ENCODE peak calls at places on chromosome 5, in seven cellular contexts. X is left ventricle myocardium inferior, U is IMR-90, R is heart left ventricle, P is cardiac muscle cell, L is AG04450, S is A549. M is an unnamed sample.

GRCh38 chr5:54360089-54360488 is 49.7 kb upstream of the ARL15 start:
- DNase-seq in P (no peak), R (no peak), S (peak; percentile 53), X (no peak), L (no peak), U (peak; percentile 15), M (no peak)

GRCh38 chr5:135073771-135074345 is 39.8 kb upstream of the PITX1 start:
- DNase-seq in P (no peak), U (peak; percentile 39), R (no peak), L (no peak), S (no peak), X (no peak), M (no peak)

GRCh38 chr5:1952456-1953099 is 69.9 kb upstream of the IRX4 start:
- DNase-seq in P (peak; percentile 68), X (no peak), R (no peak), S (no peak), L (no peak), U (no peak), M (no peak)

GRCh38 chr5:140043508-140043872 is 391 bp upstream of the NRG2 start:
- DNase-seq in R (peak; percentile 25), P (peak; percentile 56), S (peak; percentile 70), X (peak; percentile 20), L (no peak), U (no peak), M (no peak)

GRCh38 chr5:68464424-68464823 is 248.9 kb downstream of the PIK3R1 start:
- DNase-seq in X (no peak), R (no peak), P (no peak), U (peak; percentile 36), S (no peak), L (no peak), M (no peak)

GRCh38 chr5:5330723-5331530 is 91.5 kb upstream of the ICE1 start:
- DNase-seq in R (no peak), U (no peak), P (no peak), X (no peak), S (no peak), L (no peak), M (no peak)

GRCh38 chr5:126449751-126450271 is 26.6 kb downstream of the GRAMD2B start:
- DNase-seq in U (peak; percentile 77), L (no peak), P (peak; percentile 23), X (no peak), S (no peak), R (peak; percentile 16), M (no peak)

GRCh38 chr5:105970919-105971318 is 1699.8 kb downstream of the EFNA5 start:
- DNase-seq in L (no peak), U (no peak), S (no peak), X (no peak), R (no peak), P (no peak), M (no peak)

GRCh38 chr5:177377851-177378776 is 6.1 kb upstream of the SLC34A1 start:
- DNase-seq in R (no peak), L (no peak), P (no peak), X (no peak), U (no peak), S (no peak), M (no peak)

GRCh38 chr5:1845696-1846095 is 37.0 kb downstream of the IRX4 start:
- DNase-seq in S (no peak), P (no peak), R (no peak), X (no peak), L (no peak), U (no peak), M (no peak)

GRCh38 chr5:96257904-96258303 is 175.1 kb downstream of the PCSK1 start:
- DNase-seq in L (peak; percentile 64), X (no peak), U (peak; percentile 91), S (no peak), R (no peak), P (no peak), M (no peak)

GRCh38 chr5:180703912-180704311 is 35.9 kb downstream of the OR2Y1 start:
- DNase-seq in S (no peak), X (no peak), R (no peak), U (no peak), P (no peak), L (no peak), M (no peak)

GRCh38 chr5:167582263-167582662 is 709.2 kb upstream of the WWC1 start:
- DNase-seq in S (peak; percentile 24), U (peak; percentile 8), X (no peak), P (no peak), L (no peak), R (no peak), M (no peak)

GRCh38 chr5:157574456-157575095 is 999 bp downstream of the ADAM19 start:
- DNase-seq in L (no peak), U (peak; percentile 15), S (no peak), X (no peak), P (no peak), R (peak; percentile 36), M (no peak)

GRCh38 chr5:176436641-176437040 is 11.5 kb upstream of the FAF2 start:
- DNase-seq in R (no peak), S (no peak), X (no peak), P (no peak), L (no peak), U (peak; percentile 88), M (no peak)

GRCh38 chr5:170572453-170572852 is 68.6 kb downstream of the KCNIP1 start:
- DNase-seq in S (peak; percentile 3), L (no peak), R (no peak), X (no peak), U (no peak), P (no peak), M (no peak)

GRCh38 chr5:1480217-1480616 is 35.0 kb upstream of the SLC6A3 start:
- DNase-seq in R (peak; percentile 56), L (no peak), P (no peak), S (peak; percentile 63), U (no peak), X (peak; percentile 63), M (peak; percentile 56)

GRCh38 chr5:8829322-8830029 is 716.4 kb downstream of the SEMA5A start:
- DNase-seq in R (no peak), P (peak; percentile 5), X (no peak), L (peak; percentile 98), S (peak; percentile 54), U (peak; percentile 100), M (peak; percentile 39)

GRCh38 chr5:137728048-137728447 is 7.8 kb downstream of the KLHL3 start:
- DNase-seq in X (no peak), S (no peak), U (no peak), R (no peak), P (no peak), L (no peak), M (no peak)

GRCh38 chr5:38650540-38651275 is 94.3 kb upstream of the LIFR start:
- DNase-seq in P (no peak), L (no peak), R (no peak), U (peak; percentile 20), S (no peak), X (no peak), M (no peak)

GRCh38 chr5:123389794-123390193 is 33.4 kb downstream of the CEP120 start:
- DNase-seq in U (no peak), L (no peak), R (no peak), S (no peak), P (no peak), X (no peak), M (no peak)

GRCh38 chr5:72558383-72558782 is 51.2 kb upstream of the ZNF366 start:
- DNase-seq in L (no peak), P (no peak), X (no peak), U (no peak), R (no peak), S (peak; percentile 4), M (no peak)

GRCh38 chr5:57171818-57172465 is 1.9 kb upstream of the GPBP1 start:
- DNase-seq in L (no peak), S (peak; percentile 47), R (no peak), X (no peak), P (no peak), U (peak; percentile 54), M (peak; percentile 49)

GRCh38 chr5:95460662-95461061 is 69.5 kb downstream of the FAM81B start:
- DNase-seq in P (no peak), L (no peak), R (no peak), S (no peak), U (no peak), X (no peak), M (no peak)

GRCh38 chr5:57302164-57302563 is 128.3 kb downstream of the GPBP1 start:
- DNase-seq in S (peak; percentile 62), X (no peak), U (peak; percentile 56), L (no peak), R (no peak), P (no peak), M (no peak)

GRCh38 chr5:156641690-156642089 is 208.4 kb upstream of the PPP1R2B start:
- DNase-seq in U (peak; percentile 16), L (no peak), S (no peak), X (no peak), P (no peak), R (no peak), M (no peak)

GRCh38 chr5:92548351-92548750 is 1032.7 kb downstream of the NR2F1-AS1 start:
- DNase-seq in U (peak; percentile 88), P (no peak), R (no peak), L (no peak), S (no peak), X (no peak), M (no peak)
- H3K27ac ChIP-seq in U (no peak overlapping the region), P (no peak overlapping the region), R (no peak overlapping the region), L (no peak overlapping the region), S (no peak overlapping the region), X (no peak overlapping the region), M (no peak overlapping the region)

DNA sequence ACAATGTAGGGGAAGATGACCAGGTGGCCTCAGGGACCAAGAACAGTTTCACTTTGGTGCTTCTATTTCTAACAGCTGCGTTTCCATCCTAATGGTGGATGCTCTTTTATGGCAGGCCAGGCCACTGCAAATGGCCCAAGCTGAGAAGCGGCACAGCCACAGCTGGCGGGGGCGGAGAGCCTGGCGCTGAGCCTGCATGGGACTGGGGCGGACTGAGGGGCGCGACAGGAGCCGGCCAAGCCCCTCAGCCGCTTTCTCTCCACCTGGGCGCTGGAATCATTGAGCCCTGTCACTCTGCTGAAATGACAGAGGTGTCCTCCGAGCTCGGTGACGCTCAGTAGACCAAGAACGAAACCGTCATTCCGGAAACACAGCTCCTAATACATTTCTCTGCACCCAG is 317.3 kb upstream of the PDE4D start:
- DNase-seq in U (no peak), R (no peak), S (no peak), X (no peak), P (no peak), L (no peak), M (no peak)
- H3K4me3 ChIP-seq in U (no peak overlapping the region), R (no peak overlapping the region), S (no peak overlapping the region), X (no peak overlapping the region), P (no peak overlapping the region), L (no peak overlapping the region), M (no peak overlapping the region)

GRCh38 chr5:73957397-73958001 is 331.5 kb downstream of the ARHGEF28 start:
- DNase-seq in R (no peak), X (no peak), L (no peak), U (peak; percentile 24), S (no peak), P (no peak), M (no peak)
- H3K27ac ChIP-seq in R (no peak overlapping the region), X (no peak overlapping the region), L (no peak overlapping the region), U (no peak overlapping the region), S (no peak overlapping the region), P (no peak overlapping the region), M (no peak overlapping the region)

DNA sequence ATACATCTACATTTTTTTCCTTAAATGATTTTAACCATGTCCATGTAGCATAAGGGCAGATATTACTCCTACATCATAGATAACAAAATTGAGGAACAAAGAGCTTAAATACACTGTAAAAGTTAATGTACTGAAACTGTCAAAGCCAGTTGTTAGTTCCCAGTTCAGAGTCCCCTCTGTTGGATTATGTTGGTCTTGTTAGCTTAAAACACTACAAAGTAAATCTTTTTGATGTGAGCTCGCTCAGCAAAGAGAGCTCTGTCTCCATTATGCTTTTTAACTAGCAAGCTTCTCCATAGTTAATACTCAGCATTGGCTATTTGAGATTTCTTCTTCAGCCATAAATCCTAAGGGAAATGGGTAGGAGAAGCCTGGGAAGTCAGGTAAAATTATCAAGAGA is 149.1 kb downstream of the ADAMTS6 start:
- DNase-seq in P (peak; percentile 0), S (no peak), R (no peak), U (no peak), X (no peak), L (no peak), M (no peak)
- H3K4me3 ChIP-seq in P (no peak overlapping the region), S (no peak overlapping the region), R (no peak overlapping the region), U (no peak overlapping the region), X (no peak overlapping the region), L (no peak overlapping the region), M (no peak overlapping the region)

M was measured in lung.